ENCODE peak calls at places on chromosomes 1 and 21, in four cellular contexts. I is GM20000, Q is fibroblast of mammary gland, D is ELR. Z is an unnamed sample.

GRCh38 chr21:28521932-28522826 is 470.5 kb downstream of the LTN1 start:
- DNase-seq in I (no peak), Q (peak), D (peak), Z (peak)

GRCh38 chr1:36366091-36366661 is 19.5 kb downstream of the STK40 start:
- DNase-seq in I (no peak), Q (peak), D (peak), Z (peak)

GRCh38 chr21:42737969-42738590 is 84.7 kb downstream of the PDE9A start:
- DNase-seq in I (no peak), Q (peak), D (no peak), Z (no peak)

GRCh38 chr1:15028117-15028516 is 125.4 kb upstream of the TMEM51 start:
- DNase-seq in I (no peak), Q (peak), D (peak), Z (peak)

GRCh38 chr1:56811331-56811730 is 7.9 kb downstream of the FYB2 start:
- DNase-seq in I (no peak), Q (no peak), D (no peak), Z (no peak)

GRCh38 chr1:95197616-95198252 is 36.3 kb upstream of the RWDD3 start:
- DNase-seq in I (no peak), Q (peak), D (peak), Z (peak)

GRCh38 chr1:94068831-94069648 is 51.9 kb downstream of the ABCA4 start:
- DNase-seq in I (no peak), Q (no peak), D (peak), Z (peak)

GRCh38 chr1:217747156-217747769 is 116.1 kb downstream of the SPATA17 start:
- DNase-seq in I (peak), Q (peak), D (peak), Z (peak)

GRCh38 chr1:52520149-52520548 is 32.7 kb downstream of the TUT4 start:
- DNase-seq in I (peak), Q (peak), D (peak), Z (peak)

GRCh38 chr1:164588388-164589341 is 29.7 kb downstream of the PBX1 start:
- DNase-seq in I (no peak), Q (peak), D (no peak), Z (peak)

GRCh38 chr1:243473281-243474210 is 217.7 kb downstream of the SDCCAG8 start:
- DNase-seq in I (peak), Q (peak), D (no peak), Z (peak)

GRCh38 chr1:7744882-7745281 is 26.2 kb upstream of the VAMP3 start:
- DNase-seq in I (no peak), Q (no peak), D (no peak), Z (no peak)

Z was measured in EH.